ENCODE peak calls at places on chromosomes 11 and 22, in six cellular contexts. W, K, N, X, P and G are unnamed samples.

GRCh38 chr22:47031628-47031915 is 269.1 kb downstream of the TBC1D22A start:
- DNase-seq in W (no peak), K (no peak), N (no peak), X (no peak), P (no peak), G (no peak)

GRCh38 chr11:60251485-60252207 is 8.7 kb upstream of the MS4A4E start:
- DNase-seq in W (no peak), K (no peak), N (no peak), X (no peak), P (no peak), G (no peak)

GRCh38 chr22:28025333-28025732 is 106.3 kb upstream of the PITPNB start:
- DNase-seq in W (no peak), K (no peak), N (no peak), X (no peak), P (peak), G (no peak)

GRCh38 chr11:103648054-103648453 is 388.4 kb upstream of the DDI1 start:
- DNase-seq in W (no peak), K (no peak), N (no peak), X (no peak), P (no peak), G (no peak)

GRCh38 chr11:64000026-64000739 is 13.9 kb downstream of the OTUB1 start:
- DNase-seq in W (peak), K (peak), N (peak), X (peak), P (no peak), G (peak)

GRCh38 chr11:34214961-34215805 is 109.8 kb downstream of the NAT10 start:
- DNase-seq in W (no peak), K (peak), N (no peak), X (peak), P (no peak), G (no peak)

GRCh38 chr11:27462543-27462942 is 10.0 kb downstream of the LGR4 start:
- DNase-seq in W (no peak), K (no peak), N (no peak), X (no peak), P (no peak), G (no peak)

GRCh38 chr22:48782817-48783511 is 1044.7 kb downstream of the BRD1 start:
- DNase-seq in W (no peak), K (no peak), N (no peak), X (no peak), P (no peak), G (no peak)

GRCh38 chr22:39472570-39473556 is 16.1 kb downstream of the MGAT3 start:
- DNase-seq in W (no peak), K (no peak), N (no peak), X (no peak), P (no peak), G (no peak)

GRCh38 chr22:19809741-19810140 is 44.9 kb downstream of the GNB1L start:
- DNase-seq in W (no peak), K (no peak), N (no peak), X (no peak), P (no peak), G (no peak)

GRCh38 chr11:92211576-92212167 is 12.9 kb upstream of the FAT3 start:
- DNase-seq in W (no peak), K (no peak), N (no peak), X (no peak), P (no peak), G (no peak)